ENCODE peak calls at places on chromosomes 13 and 19, in eight cellular contexts. One of them, this sample, is unnamed.

GRCh38 chr13:29924482-29924884 is 74.1 kb upstream of the UBL3 start:
- DNase-seq in colonic mucosa: no peak
- DNase-seq in heart left ventricle: no peak
- DNase-seq in Peyer's patch: no peak
- DNase-seq in CD8-positive, alpha-beta T cell: no peak
- DNase-seq in GM23338: no peak
- DNase-seq in lower lobe of right lung: no peak
- DNase-seq in GM23248: peak; percentile 89
- DNase-seq in this sample: no peak

GRCh38 chr13:49367640-49368431 is 76.0 kb downstream of the CAB39L start:
- DNase-seq in colonic mucosa: no peak
- DNase-seq in heart left ventricle: no peak
- DNase-seq in GM23248: peak; percentile 16
- DNase-seq in lower lobe of right lung: no peak
- DNase-seq in CD8-positive, alpha-beta T cell: no peak
- DNase-seq in Peyer's patch: no peak
- DNase-seq in GM23338: peak; percentile 79
- DNase-seq in this sample: no peak

GRCh38 chr13:36862722-36863121 is 43.7 kb downstream of the RFXAP start:
- DNase-seq in CD8-positive, alpha-beta T cell: no peak
- DNase-seq in colonic mucosa: no peak
- DNase-seq in GM23248: no peak
- DNase-seq in GM23338: no peak
- DNase-seq in lower lobe of right lung: no peak
- DNase-seq in heart left ventricle: no peak
- DNase-seq in Peyer's patch: no peak
- DNase-seq in this sample: no peak

GRCh38 chr19:54434112-54434861 is 14.7 kb upstream of the LENG8 start:
- DNase-seq in CD8-positive, alpha-beta T cell: no peak
- DNase-seq in colonic mucosa: no peak
- DNase-seq in GM23248: no peak
- DNase-seq in GM23338: peak; percentile 21
- DNase-seq in lower lobe of right lung: no peak
- DNase-seq in heart left ventricle: no peak
- DNase-seq in Peyer's patch: no peak
- DNase-seq in this sample: no peak

GRCh38 chr13:46142692-46143238 is 37.9 kb upstream of the CPB2 start:
- DNase-seq in CD8-positive, alpha-beta T cell: no peak
- DNase-seq in lower lobe of right lung: no peak
- DNase-seq in Peyer's patch: no peak
- DNase-seq in GM23338: no peak
- DNase-seq in colonic mucosa: no peak
- DNase-seq in heart left ventricle: no peak
- DNase-seq in GM23248: no peak
- DNase-seq in this sample: no peak

GRCh38 chr13:73090116-73090811 is 31.5 kb downstream of the KLF5 start:
- DNase-seq in GM23248: peak; percentile 77
- DNase-seq in GM23338: peak; percentile 72
- DNase-seq in colonic mucosa: peak; percentile 81
- DNase-seq in heart left ventricle: no peak
- DNase-seq in lower lobe of right lung: no peak
- DNase-seq in CD8-positive, alpha-beta T cell: no peak
- DNase-seq in Peyer's patch: no peak
- DNase-seq in this sample: no peak

GRCh38 chr19:38497907-38498306 is 64.4 kb downstream of the RYR1 start:
- DNase-seq in lower lobe of right lung: no peak
- DNase-seq in colonic mucosa: no peak
- DNase-seq in heart left ventricle: no peak
- DNase-seq in Peyer's patch: no peak
- DNase-seq in GM23248: no peak
- DNase-seq in GM23338: no peak
- DNase-seq in CD8-positive, alpha-beta T cell: no peak
- DNase-seq in this sample: no peak

GRCh38 chr19:42345191-42345812 is 19.9 kb downstream of the MEGF8 start:
- DNase-seq in heart left ventricle: no peak
- DNase-seq in CD8-positive, alpha-beta T cell: no peak
- DNase-seq in Peyer's patch: no peak
- DNase-seq in lower lobe of right lung: no peak
- DNase-seq in GM23248: peak; percentile 57
- DNase-seq in colonic mucosa: no peak
- DNase-seq in GM23338: no peak
- DNase-seq in this sample: no peak

GRCh38 chr19:47826800-47827199 is 5.1 kb downstream of the CRX start:
- DNase-seq in lower lobe of right lung: no peak
- DNase-seq in CD8-positive, alpha-beta T cell: no peak
- DNase-seq in colonic mucosa: no peak
- DNase-seq in GM23338: no peak
- DNase-seq in heart left ventricle: no peak
- DNase-seq in Peyer's patch: no peak
- DNase-seq in GM23248: no peak
- DNase-seq in this sample: no peak

GRCh38 chr13:20825476-20825875 is 51.7 kb upstream of the EEF1AKMT1 start:
- DNase-seq in lower lobe of right lung: no peak
- DNase-seq in heart left ventricle: no peak
- DNase-seq in Peyer's patch: no peak
- DNase-seq in GM23338: no peak
- DNase-seq in CD8-positive, alpha-beta T cell: no peak
- DNase-seq in colonic mucosa: no peak
- DNase-seq in GM23248: peak; percentile 27
- DNase-seq in this sample: no peak

GRCh38 chr13:84649853-84650252 is 767.6 kb upstream of the SLITRK1 start:
- DNase-seq in CD8-positive, alpha-beta T cell: no peak
- DNase-seq in Peyer's patch: no peak
- DNase-seq in GM23338: no peak
- DNase-seq in heart left ventricle: peak; percentile 12
- DNase-seq in colonic mucosa: no peak
- DNase-seq in GM23248: peak; percentile 52
- DNase-seq in lower lobe of right lung: no peak
- DNase-seq in this sample: no peak

GRCh38 chr19:33177417-33177976 is 16.6 kb upstream of the LRP3 start:
- DNase-seq in GM23338: peak; percentile 61
- DNase-seq in Peyer's patch: no peak
- DNase-seq in GM23248: peak; percentile 90
- DNase-seq in lower lobe of right lung: no peak
- DNase-seq in CD8-positive, alpha-beta T cell: peak; percentile 81
- DNase-seq in colonic mucosa: no peak
- DNase-seq in heart left ventricle: no peak
- DNase-seq in this sample: no peak

GRCh38 chr19:18317998-18318800 is 4.7 kb downstream of the LSM4 start:
- DNase-seq in lower lobe of right lung: peak; percentile 65
- DNase-seq in colonic mucosa: no peak
- DNase-seq in GM23338: no peak
- DNase-seq in CD8-positive, alpha-beta T cell: peak; percentile 65
- DNase-seq in Peyer's patch: peak; percentile 45
- DNase-seq in heart left ventricle: peak; percentile 59
- DNase-seq in GM23248: no peak
- DNase-seq in this sample: no peak

GRCh38 chr19:42325896-42326771 is 699 bp downstream of the MEGF8 start:
- DNase-seq in GM23338: peak; percentile 60
- DNase-seq in Peyer's patch: peak; percentile 19
- DNase-seq in CD8-positive, alpha-beta T cell: peak; percentile 17
- DNase-seq in heart left ventricle: no peak
- DNase-seq in lower lobe of right lung: no peak
- DNase-seq in colonic mucosa: peak; percentile 29
- DNase-seq in GM23248: peak; percentile 51
- DNase-seq in this sample: no peak

GRCh38 chr19:6765738-6766356 is 1.4 kb downstream of the SH2D3A start:
- DNase-seq in GM23338: peak; percentile 96
- DNase-seq in CD8-positive, alpha-beta T cell: peak; percentile 19
- DNase-seq in Peyer's patch: peak; percentile 37
- DNase-seq in heart left ventricle: no peak
- DNase-seq in colonic mucosa: peak; percentile 94
- DNase-seq in GM23248: no peak
- DNase-seq in lower lobe of right lung: peak; percentile 95
- DNase-seq in this sample: no peak

GRCh38 chr13:41459754-41460111 is 2.4 kb downstream of the RGCC start:
- DNase-seq in CD8-positive, alpha-beta T cell: no peak
- DNase-seq in colonic mucosa: no peak
- DNase-seq in GM23338: no peak
- DNase-seq in heart left ventricle: no peak
- DNase-seq in lower lobe of right lung: no peak
- DNase-seq in Peyer's patch: no peak
- DNase-seq in GM23248: peak; percentile 30
- DNase-seq in this sample: no peak

GRCh38 chr19:46131485-46132143 is 7.1 kb upstream of the IGFL3 start:
- DNase-seq in Peyer's patch: no peak
- DNase-seq in heart left ventricle: no peak
- DNase-seq in colonic mucosa: no peak
- DNase-seq in lower lobe of right lung: no peak
- DNase-seq in GM23338: no peak
- DNase-seq in GM23248: no peak
- DNase-seq in CD8-positive, alpha-beta T cell: no peak
- DNase-seq in this sample: no peak

GRCh38 chr19:56167064-56167578 is 8.7 kb upstream of the GALP start:
- DNase-seq in GM23338: peak; percentile 82
- DNase-seq in CD8-positive, alpha-beta T cell: no peak
- DNase-seq in GM23248: no peak
- DNase-seq in lower lobe of right lung: no peak
- DNase-seq in colonic mucosa: no peak
- DNase-seq in heart left ventricle: no peak
- DNase-seq in Peyer's patch: no peak
- DNase-seq in this sample: no peak

GRCh38 chr19:40594657-40595077 is 6.5 kb upstream of the LTBP4 start:
- DNase-seq in lower lobe of right lung: no peak
- DNase-seq in colonic mucosa: no peak
- DNase-seq in Peyer's patch: no peak
- DNase-seq in CD8-positive, alpha-beta T cell: no peak
- DNase-seq in GM23338: no peak
- DNase-seq in GM23248: peak; percentile 88
- DNase-seq in heart left ventricle: no peak
- DNase-seq in this sample: no peak

DNA sequence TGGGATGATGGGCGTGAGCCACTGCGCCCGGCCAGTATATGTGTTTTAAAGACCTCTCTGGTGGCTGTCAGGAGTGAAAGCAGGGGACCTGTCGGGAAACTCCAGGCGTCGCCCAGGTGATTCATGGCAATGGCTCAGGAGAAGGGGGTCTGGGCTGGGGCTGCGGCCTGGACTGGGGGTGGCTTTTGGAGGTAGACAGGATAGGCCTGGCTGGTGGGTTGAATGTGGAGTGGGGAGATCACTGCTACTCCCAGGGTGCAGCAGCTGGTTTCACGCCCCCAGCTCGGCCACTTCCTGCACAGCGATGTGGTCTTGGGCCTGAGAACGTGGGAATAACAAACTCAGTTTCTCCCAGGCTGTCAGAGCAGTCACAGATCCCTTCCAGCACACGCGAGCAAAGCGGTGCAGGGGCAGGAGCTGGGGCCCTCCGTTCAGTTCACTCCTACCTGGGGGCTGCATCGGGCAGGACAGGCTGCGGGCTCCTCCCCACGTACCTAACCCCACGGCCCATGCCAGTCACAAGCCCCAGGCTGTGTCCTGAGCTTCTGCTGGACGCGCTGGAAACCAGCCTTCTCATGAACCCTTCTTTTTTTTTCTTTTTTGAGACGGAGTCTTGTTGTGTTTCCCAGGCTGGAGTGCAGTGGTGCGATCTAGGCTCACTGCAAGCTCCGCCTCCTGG is 18.9 kb downstream of the KDM4B start:
- DNase-seq in GM23248: peak; percentile 19
- DNase-seq in lower lobe of right lung: no peak
- DNase-seq in heart left ventricle: no peak
- DNase-seq in GM23338: no peak
- DNase-seq in colonic mucosa: no peak
- DNase-seq in CD8-positive, alpha-beta T cell: no peak
- DNase-seq in Peyer's patch: no peak
- DNase-seq in this sample: no peak
- H3K4me1 ChIP-seq in GM23248: peaks cover 24% of the 10 kb centered on the region
- H3K4me1 ChIP-seq in lower lobe of right lung: peaks cover 44% of the 10 kb centered on the region
- H3K4me1 ChIP-seq in heart left ventricle: peaks cover 50% of the 10 kb centered on the region
- H3K4me1 ChIP-seq in GM23338: no peaks in the 10 kb centered on the region
- H3K4me1 ChIP-seq in colonic mucosa: no peaks in the 10 kb centered on the region
- H3K4me1 ChIP-seq in CD8-positive, alpha-beta T cell: no peaks in the 10 kb centered on the region
- H3K4me1 ChIP-seq in Peyer's patch: peaks cover 8% of the 10 kb centered on the region
- H3K4me1 ChIP-seq in this sample: peaks cover 21% of the 10 kb centered on the region

DNA sequence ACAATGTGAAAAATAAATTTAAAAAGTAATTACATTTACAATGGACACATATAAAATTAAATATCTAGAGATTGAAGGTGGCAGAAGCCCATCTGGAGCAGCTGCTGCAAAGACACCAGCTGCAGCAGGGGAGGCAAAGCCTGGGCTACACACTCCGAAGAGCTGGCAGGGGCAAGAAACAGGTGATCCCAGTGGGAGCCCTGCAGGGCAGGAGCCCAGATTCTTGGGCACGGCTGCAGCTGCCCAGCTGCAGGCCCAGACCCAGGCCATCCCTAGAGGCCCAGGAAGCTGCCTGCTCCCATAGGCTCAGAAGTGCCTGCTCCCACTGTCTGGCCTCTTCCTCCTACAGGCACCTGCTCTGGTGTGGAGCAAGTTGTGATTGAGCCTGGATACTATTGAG is 1547.9 kb upstream of the SPRY2 start:
- DNase-seq in GM23248: no peak
- DNase-seq in GM23338: no peak
- DNase-seq in lower lobe of right lung: no peak
- DNase-seq in Peyer's patch: no peak
- DNase-seq in CD8-positive, alpha-beta T cell: no peak
- DNase-seq in colonic mucosa: no peak
- DNase-seq in heart left ventricle: no peak
- DNase-seq in this sample: no peak
- H3K4me3 ChIP-seq in GM23248: no peak overlapping the region
- H3K4me3 ChIP-seq in GM23338: no peak overlapping the region
- H3K4me3 ChIP-seq in lower lobe of right lung: no peak overlapping the region
- H3K4me3 ChIP-seq in Peyer's patch: no peak overlapping the region
- H3K4me3 ChIP-seq in CD8-positive, alpha-beta T cell: no peak overlapping the region
- H3K4me3 ChIP-seq in colonic mucosa: no peak overlapping the region
- H3K4me3 ChIP-seq in heart left ventricle: no peak overlapping the region
- H3K4me3 ChIP-seq in this sample: no peak overlapping the region

DNA sequence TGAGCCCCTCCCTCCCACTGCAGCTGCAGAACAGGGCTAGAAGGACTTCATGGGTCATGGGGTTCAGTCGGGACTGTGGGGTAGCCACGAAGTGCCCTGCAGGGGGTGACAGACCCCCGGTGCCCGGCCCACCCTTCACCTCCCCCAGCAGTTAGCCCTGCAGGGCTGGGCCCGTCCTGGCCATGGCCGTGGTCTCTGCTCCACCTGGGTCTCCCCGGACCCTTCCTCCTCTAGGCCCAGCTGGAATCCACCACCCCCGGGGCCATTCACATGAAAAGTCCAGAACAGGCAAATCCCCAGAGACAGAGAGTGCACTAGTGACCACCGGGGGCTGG is 17.3 kb downstream of the MKNK2 start:
- DNase-seq in colonic mucosa: no peak
- DNase-seq in Peyer's patch: no peak
- DNase-seq in CD8-positive, alpha-beta T cell: no peak
- DNase-seq in lower lobe of right lung: peak; percentile 41
- DNase-seq in GM23338: no peak
- DNase-seq in heart left ventricle: no peak
- DNase-seq in GM23248: no peak
- DNase-seq in this sample: no peak
- H3K4me1 ChIP-seq in colonic mucosa: peaks cover 9% of the 10 kb centered on the region
- H3K4me1 ChIP-seq in Peyer's patch: peaks cover 37% of the 10 kb centered on the region
- H3K4me1 ChIP-seq in CD8-positive, alpha-beta T cell: peaks cover 39% of the 10 kb centered on the region
- H3K4me1 ChIP-seq in lower lobe of right lung: peaks cover 41% of the 10 kb centered on the region
- H3K4me1 ChIP-seq in GM23338: no peaks in the 10 kb centered on the region
- H3K4me1 ChIP-seq in heart left ventricle: peaks cover 14% of the 10 kb centered on the region
- H3K4me1 ChIP-seq in GM23248: peaks cover 15% of the 10 kb centered on the region
- H3K4me1 ChIP-seq in this sample: no peaks in the 10 kb centered on the region

DNA sequence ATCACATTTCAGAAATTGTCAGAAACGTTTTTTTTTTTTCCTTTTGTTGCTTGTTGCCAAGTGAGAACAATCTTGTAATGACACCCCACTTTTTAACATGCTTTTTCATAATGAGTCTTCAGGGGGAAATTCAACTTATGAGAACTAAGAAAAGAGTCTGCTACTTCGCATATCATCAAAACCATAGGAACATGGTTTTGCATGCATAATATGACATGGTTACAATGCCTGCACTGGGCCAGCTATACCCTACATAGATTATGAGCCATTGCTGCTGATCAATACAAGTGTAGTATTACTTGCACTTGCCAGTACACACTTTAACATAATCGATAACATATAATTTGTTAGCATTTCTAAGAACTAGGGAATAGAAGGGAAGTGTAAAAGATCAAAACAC is 191.0 kb upstream of the NBEA start:
- DNase-seq in GM23248: no peak
- DNase-seq in heart left ventricle: no peak
- DNase-seq in CD8-positive, alpha-beta T cell: no peak
- DNase-seq in colonic mucosa: no peak
- DNase-seq in GM23338: no peak
- DNase-seq in Peyer's patch: no peak
- DNase-seq in lower lobe of right lung: no peak
- DNase-seq in this sample: no peak
- H3K4me3 ChIP-seq in GM23248: no peak overlapping the region
- H3K4me3 ChIP-seq in heart left ventricle: no peak overlapping the region
- H3K4me3 ChIP-seq in CD8-positive, alpha-beta T cell: no peak overlapping the region
- H3K4me3 ChIP-seq in colonic mucosa: no peak overlapping the region
- H3K4me3 ChIP-seq in GM23338: no peak overlapping the region
- H3K4me3 ChIP-seq in Peyer's patch: no peak overlapping the region
- H3K4me3 ChIP-seq in lower lobe of right lung: no peak overlapping the region
- H3K4me3 ChIP-seq in this sample: no peak overlapping the region

This sample was measured in tibial nerve.